ENCODE peak calls at places on chromosomes 12 and 14, in five cellular contexts. One of them, this sample, is unnamed.

GRCh38 chr14:68284333-68284732 is 464.8 kb downstream of the RAD51B start:
- DNase-seq in HepG2: no peak
- DNase-seq in K562: no peak
- DNase-seq in H1: no peak
- DNase-seq in GM12878: no peak
- DNase-seq in this sample: no peak

GRCh38 chr14:24837280-24838046 is 203.5 kb upstream of the GZMB start:
- DNase-seq in HepG2: no peak
- DNase-seq in K562: no peak
- DNase-seq in H1: no peak
- DNase-seq in GM12878: no peak
- DNase-seq in this sample: no peak

GRCh38 chr12:56271031-56271430 is 4.3 kb downstream of the COQ10A start:
- DNase-seq in HepG2: no peak
- DNase-seq in K562: peak
- DNase-seq in H1: no peak
- DNase-seq in GM12878: no peak
- DNase-seq in this sample: no peak

GRCh38 chr12:46933947-46934346 is 108.2 kb upstream of the SLC38A4 start:
- DNase-seq in HepG2: peak
- DNase-seq in K562: no peak
- DNase-seq in H1: no peak
- DNase-seq in GM12878: no peak
- DNase-seq in this sample: no peak

GRCh38 chr12:19230896-19231295 is 101.4 kb downstream of the PLEKHA5 start:
- DNase-seq in HepG2: no peak
- DNase-seq in K562: no peak
- DNase-seq in H1: no peak
- DNase-seq in GM12878: no peak
- DNase-seq in this sample: no peak

GRCh38 chr12:62865090-62865489 is 69.9 kb downstream of the PPM1H start:
- DNase-seq in HepG2: no peak
- DNase-seq in K562: no peak
- DNase-seq in H1: no peak
- DNase-seq in GM12878: no peak
- DNase-seq in this sample: no peak

GRCh38 chr12:31804185-31804504 is 75.3 kb upstream of the AMN1 start:
- DNase-seq in HepG2: no peak
- DNase-seq in K562: no peak
- DNase-seq in H1: no peak
- DNase-seq in GM12878: no peak
- DNase-seq in this sample: no peak

GRCh38 chr12:42213023-42213422 is 25.0 kb downstream of the YAF2 start:
- DNase-seq in HepG2: no peak
- DNase-seq in K562: no peak
- DNase-seq in H1: no peak
- DNase-seq in GM12878: no peak
- DNase-seq in this sample: no peak

GRCh38 chr14:50734950-50735697 is 67.0 kb upstream of the SAV1 start:
- DNase-seq in HepG2: no peak
- DNase-seq in K562: no peak
- DNase-seq in H1: no peak
- DNase-seq in GM12878: no peak
- DNase-seq in this sample: no peak

GRCh38 chr12:55771736-55772135 is 28.8 kb downstream of the GDF11 start:
- DNase-seq in HepG2: no peak
- DNase-seq in K562: no peak
- DNase-seq in H1: no peak
- DNase-seq in GM12878: no peak
- DNase-seq in this sample: no peak

GRCh38 chr14:71651228-71651627 is 281.0 kb upstream of the RGS6 start:
- DNase-seq in HepG2: no peak
- DNase-seq in K562: no peak
- DNase-seq in H1: no peak
- DNase-seq in GM12878: no peak
- DNase-seq in this sample: no peak

GRCh38 chr14:101331141-101331525 is 230.2 kb upstream of the DIO3 start:
- DNase-seq in HepG2: no peak
- DNase-seq in K562: no peak
- DNase-seq in H1: no peak
- DNase-seq in GM12878: no peak
- DNase-seq in this sample: no peak

GRCh38 chr14:22485178-22485577 is 103.8 kb downstream of the DAD1 start:
- DNase-seq in HepG2: no peak
- DNase-seq in K562: no peak
- DNase-seq in H1: no peak
- DNase-seq in GM12878: no peak
- DNase-seq in this sample: no peak

GRCh38 chr12:28089363-28089762 is 100.9 kb upstream of the CCDC91 start:
- DNase-seq in HepG2: no peak
- DNase-seq in K562: no peak
- DNase-seq in H1: no peak
- DNase-seq in GM12878: no peak
- DNase-seq in this sample: no peak

GRCh38 chr12:115384391-115384790 is 700.4 kb upstream of the TBX3 start:
- DNase-seq in HepG2: no peak
- DNase-seq in K562: no peak
- DNase-seq in H1: no peak
- DNase-seq in GM12878: no peak
- DNase-seq in this sample: no peak

GRCh38 chr12:118925407-118926202 is 55.7 kb upstream of the SRRM4 start:
- DNase-seq in HepG2: no peak
- DNase-seq in K562: no peak
- DNase-seq in H1: no peak
- DNase-seq in GM12878: no peak
- DNase-seq in this sample: no peak

GRCh38 chr12:103548622-103549601 is 38.2 kb upstream of the STAB2 start:
- DNase-seq in HepG2: peak
- DNase-seq in K562: peak
- DNase-seq in H1: no peak
- DNase-seq in GM12878: peak
- DNase-seq in this sample: peak

GRCh38 chr12:69150796-69151127 is 88.6 kb upstream of the CPSF6 start:
- DNase-seq in HepG2: no peak
- DNase-seq in K562: no peak
- DNase-seq in H1: no peak
- DNase-seq in GM12878: no peak
- DNase-seq in this sample: no peak

GRCh38 chr12:114669501-114670256 is 14.3 kb downstream of the TBX3 start:
- DNase-seq in HepG2: peak
- DNase-seq in K562: no peak
- DNase-seq in H1: no peak
- DNase-seq in GM12878: no peak
- DNase-seq in this sample: no peak

GRCh38 chr12:45671254-45671653 is 58.3 kb upstream of the ARID2 start:
- DNase-seq in HepG2: no peak
- DNase-seq in K562: no peak
- DNase-seq in H1: no peak
- DNase-seq in GM12878: no peak
- DNase-seq in this sample: no peak

GRCh38 chr12:45670339-45671065 is 59.0 kb upstream of the ARID2 start:
- DNase-seq in HepG2: no peak
- DNase-seq in K562: no peak
- DNase-seq in H1: no peak
- DNase-seq in GM12878: peak
- DNase-seq in this sample: no peak

GRCh38 chr12:45675534-45675933 is 54.0 kb upstream of the ARID2 start:
- DNase-seq in HepG2: no peak
- DNase-seq in K562: no peak
- DNase-seq in H1: no peak
- DNase-seq in GM12878: no peak
- DNase-seq in this sample: no peak

GRCh38 chr12:45674181-45674580 is 55.3 kb upstream of the ARID2 start:
- DNase-seq in HepG2: no peak
- DNase-seq in K562: no peak
- DNase-seq in H1: no peak
- DNase-seq in GM12878: no peak
- DNase-seq in this sample: no peak

GRCh38 chr12:45674583-45674982 is 54.9 kb upstream of the ARID2 start:
- DNase-seq in HepG2: no peak
- DNase-seq in K562: no peak
- DNase-seq in H1: no peak
- DNase-seq in GM12878: no peak
- DNase-seq in this sample: no peak
- TF ChIP-seq SRF in HepG2: no peak
- TF ChIP-seq SRF in K562: no peak
- TF ChIP-seq SRF in H1: no peak
- TF ChIP-seq SRF in GM12878: no peak
- TF ChIP-seq SRF in this sample: no peak

GRCh38 chr12:227286-227915 is 13.4 kb upstream of the SLC6A12 start:
- DNase-seq in HepG2: no peak
- DNase-seq in K562: no peak
- DNase-seq in H1: no peak
- DNase-seq in GM12878: no peak
- DNase-seq in this sample: no peak

GRCh38 chr12:226401-226800 is 12.4 kb upstream of the SLC6A12 start:
- DNase-seq in HepG2: no peak
- DNase-seq in K562: no peak
- DNase-seq in H1: no peak
- DNase-seq in GM12878: no peak
- DNase-seq in this sample: no peak

GRCh38 chr12:228846-229200 is 14.9 kb upstream of the SLC6A12 start:
- DNase-seq in HepG2: no peak
- DNase-seq in K562: no peak
- DNase-seq in H1: no peak
- DNase-seq in GM12878: no peak
- DNase-seq in this sample: no peak

GRCh38 chr12:229441-230191 is 15.7 kb upstream of the SLC6A12 start:
- DNase-seq in HepG2: no peak
- DNase-seq in K562: no peak
- DNase-seq in H1: no peak
- DNase-seq in GM12878: no peak
- DNase-seq in this sample: no peak

DNA sequence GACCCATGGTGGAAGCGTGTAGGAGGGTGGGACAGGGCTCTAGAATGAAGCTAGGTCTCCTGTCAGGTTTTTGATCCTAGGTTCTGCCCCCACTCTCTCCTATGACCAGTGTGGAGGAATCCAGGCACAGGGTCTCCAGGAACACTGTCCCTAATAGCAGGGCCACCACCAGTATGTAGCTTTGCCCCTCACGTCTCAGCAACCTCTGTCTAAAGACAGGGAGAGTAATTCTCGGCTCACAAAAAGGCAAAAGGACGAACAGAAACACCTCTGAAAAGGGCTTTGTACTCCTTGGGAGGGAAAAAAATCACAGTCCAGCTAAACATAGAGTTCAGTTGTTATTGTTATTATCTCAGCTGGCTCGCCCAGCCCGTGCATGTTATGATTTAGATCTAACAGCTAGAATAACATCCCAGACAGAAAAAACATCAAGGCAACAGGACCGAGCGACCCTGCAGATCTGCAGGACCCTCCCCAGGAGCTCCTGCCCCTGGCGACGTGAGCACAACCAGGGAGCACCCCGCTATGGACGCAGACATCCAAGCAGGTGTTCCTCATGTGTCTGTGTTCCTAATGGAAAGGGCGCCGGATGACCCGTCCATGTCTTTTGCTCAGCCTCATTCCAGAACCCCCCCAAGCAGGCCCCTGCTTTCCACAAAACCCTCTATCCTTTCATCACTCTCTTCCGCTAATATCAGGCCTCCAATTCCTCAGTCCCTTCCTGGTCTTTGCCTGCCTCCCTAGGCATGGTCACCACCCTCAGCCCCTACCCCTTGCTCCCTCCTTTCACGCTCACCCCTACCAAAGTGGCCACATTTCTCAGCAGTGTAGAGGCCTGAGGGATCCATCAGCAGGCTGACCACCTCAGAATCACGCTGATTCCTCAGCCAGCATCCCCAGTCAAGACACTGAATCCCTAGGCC is 14.2 kb upstream of the SLC6A12 start:
- DNase-seq in HepG2: no peak
- DNase-seq in K562: no peak
- DNase-seq in H1: no peak
- DNase-seq in GM12878: no peak
- DNase-seq in this sample: no peak
- TF ChIP-seq SRF in HepG2: no peak
- TF ChIP-seq SRF in K562: no peak
- TF ChIP-seq SRF in H1: no peak
- TF ChIP-seq SRF in GM12878: no peak
- TF ChIP-seq SRF in this sample: no peak

GRCh38 chr14:99687284-99688209 is 3.4 kb downstream of the CYP46A1 start:
- DNase-seq in HepG2: peak
- DNase-seq in K562: peak
- DNase-seq in H1: no peak
- DNase-seq in GM12878: no peak
- DNase-seq in this sample: peak

GRCh38 chr14:99686557-99687283 is 2.6 kb downstream of the CYP46A1 start:
- DNase-seq in HepG2: no peak
- DNase-seq in K562: no peak
- DNase-seq in H1: no peak
- DNase-seq in GM12878: no peak
- DNase-seq in this sample: no peak

GRCh38 chr14:99688210-99688581 is 4.1 kb downstream of the CYP46A1 start:
- DNase-seq in HepG2: no peak
- DNase-seq in K562: no peak
- DNase-seq in H1: no peak
- DNase-seq in GM12878: no peak
- DNase-seq in this sample: no peak

GRCh38 chr14:99689266-99690236 is 5.5 kb downstream of the CYP46A1 start:
- DNase-seq in HepG2: no peak
- DNase-seq in K562: no peak
- DNase-seq in H1: no peak
- DNase-seq in GM12878: no peak
- DNase-seq in this sample: no peak

GRCh38 chr14:99688629-99689028 is 4.5 kb downstream of the CYP46A1 start:
- DNase-seq in HepG2: no peak
- DNase-seq in K562: no peak
- DNase-seq in H1: no peak
- DNase-seq in GM12878: no peak
- DNase-seq in this sample: no peak
- TF ChIP-seq SRF in HepG2: no peak
- TF ChIP-seq SRF in K562: no peak
- TF ChIP-seq SRF in H1: no peak
- TF ChIP-seq SRF in GM12878: no peak
- TF ChIP-seq SRF in this sample: no peak

DNA sequence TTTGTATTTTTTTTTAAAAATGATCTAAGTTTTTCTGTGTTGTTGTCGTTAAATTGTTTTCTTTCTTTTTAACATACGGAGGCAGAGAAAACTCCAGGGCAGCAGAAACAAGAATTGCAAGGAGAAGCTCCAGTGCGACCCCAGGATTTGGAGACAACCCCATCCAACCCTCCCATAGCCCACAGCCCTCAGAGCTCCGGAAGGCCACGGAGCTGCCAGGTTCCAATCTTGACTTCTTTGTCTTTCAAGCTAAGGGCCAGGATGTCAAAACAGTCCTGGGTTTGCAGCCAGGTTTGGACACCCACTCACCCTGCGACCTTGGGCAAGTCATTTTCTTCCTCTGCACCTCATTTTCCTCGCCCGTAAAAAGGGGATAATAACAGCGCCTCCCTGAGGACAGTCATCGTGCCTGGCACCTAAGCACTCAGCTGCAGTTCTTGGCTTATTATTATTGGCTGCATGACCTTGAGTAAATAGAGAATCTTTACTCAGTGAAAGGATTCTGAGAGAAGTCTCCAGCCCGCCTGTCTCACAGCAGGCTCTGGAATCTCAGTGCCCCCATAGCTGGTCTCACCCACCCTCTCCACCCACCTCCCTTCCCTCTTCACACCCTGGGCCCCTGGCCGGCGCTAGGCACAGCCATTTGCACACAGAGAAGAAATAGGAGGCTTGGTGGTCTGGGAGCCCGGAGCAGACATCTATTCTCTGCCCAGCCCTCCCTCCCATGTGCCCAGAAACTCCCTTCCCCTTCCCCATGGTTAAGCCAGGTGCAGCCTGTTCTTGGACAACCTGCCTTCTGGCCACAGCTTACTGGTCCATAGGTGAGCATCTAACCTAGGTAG is 79.4 kb upstream of the BCL11B start:
- DNase-seq in HepG2: no peak
- DNase-seq in K562: no peak
- DNase-seq in H1: no peak
- DNase-seq in GM12878: no peak
- DNase-seq in this sample: no peak
- TF ChIP-seq SRF in HepG2: no peak
- TF ChIP-seq SRF in K562: no peak
- TF ChIP-seq SRF in H1: no peak
- TF ChIP-seq SRF in GM12878: no peak
- TF ChIP-seq SRF in this sample: no peak

This sample was measured in HCT116.